ENCODE peak calls at places on chromosomes 11 and 22, in six cellular contexts. One of them, this sample, is unnamed. For H3K27me3 and H3K4me1, the result is how much of the 10 kb centered on the place peaks cover.

GRCh38 chr22:49914256-49914655 is 4.0 kb downstream of the ALG12 start:
- DNase-seq in upper lobe of right lung: no peak
- DNase-seq in Panc1: no peak
- DNase-seq in neuronal stem cell: no peak
- DNase-seq in small intestine: no peak
- DNase-seq in spleen: peak
- DNase-seq in this sample: peak

GRCh38 chr11:763073-763463 is 14.2 kb downstream of the GATD1 start:
- DNase-seq in upper lobe of right lung: no peak
- DNase-seq in Panc1: no peak
- DNase-seq in neuronal stem cell: no peak
- DNase-seq in small intestine: peak
- DNase-seq in spleen: no peak
- DNase-seq in this sample: no peak

GRCh38 chr11:14638561-14638960 is 5.0 kb upstream of the PDE3B start:
- DNase-seq in upper lobe of right lung: no peak
- DNase-seq in Panc1: no peak
- DNase-seq in neuronal stem cell: no peak
- DNase-seq in small intestine: no peak
- DNase-seq in spleen: no peak
- DNase-seq in this sample: no peak

GRCh38 chr11:134034496-134035381 is 34.1 kb upstream of the JAM3 start:
- DNase-seq in upper lobe of right lung: no peak
- DNase-seq in Panc1: no peak
- DNase-seq in neuronal stem cell: no peak
- DNase-seq in small intestine: no peak
- DNase-seq in spleen: peak
- DNase-seq in this sample: no peak

GRCh38 chr11:61049854-61050253 is 52.4 kb upstream of the CD5 start:
- DNase-seq in upper lobe of right lung: no peak
- DNase-seq in Panc1: no peak
- DNase-seq in neuronal stem cell: no peak
- DNase-seq in small intestine: no peak
- DNase-seq in spleen: peak
- DNase-seq in this sample: no peak

GRCh38 chr11:105609341-105609781 is 512 bp upstream of the GRIA4 start:
- DNase-seq in upper lobe of right lung: no peak
- DNase-seq in Panc1: no peak
- DNase-seq in neuronal stem cell: no peak
- DNase-seq in small intestine: peak
- DNase-seq in spleen: peak
- DNase-seq in this sample: no peak

GRCh38 chr11:2300936-2301630 is 635 bp downstream of the C11orf21 start:
- DNase-seq in upper lobe of right lung: peak
- DNase-seq in Panc1: no peak
- DNase-seq in neuronal stem cell: no peak
- DNase-seq in small intestine: no peak
- DNase-seq in spleen: peak
- DNase-seq in this sample: no peak

GRCh38 chr22:36755316-36755715 is 20.6 kb downstream of the IFT27 start:
- DNase-seq in upper lobe of right lung: peak
- DNase-seq in Panc1: no peak
- DNase-seq in neuronal stem cell: no peak
- DNase-seq in small intestine: no peak
- DNase-seq in spleen: peak
- DNase-seq in this sample: no peak

GRCh38 chr11:74278721-74279148 is 32.7 kb downstream of the P4HA3 start:
- DNase-seq in upper lobe of right lung: no peak
- DNase-seq in Panc1: peak
- DNase-seq in neuronal stem cell: no peak
- DNase-seq in small intestine: no peak
- DNase-seq in spleen: no peak
- DNase-seq in this sample: no peak

GRCh38 chr11:67006029-67006884 is 16.7 kb upstream of the SYT12 start:
- DNase-seq in upper lobe of right lung: no peak
- DNase-seq in Panc1: no peak
- DNase-seq in neuronal stem cell: no peak
- DNase-seq in small intestine: no peak
- DNase-seq in spleen: no peak
- DNase-seq in this sample: no peak

DNA sequence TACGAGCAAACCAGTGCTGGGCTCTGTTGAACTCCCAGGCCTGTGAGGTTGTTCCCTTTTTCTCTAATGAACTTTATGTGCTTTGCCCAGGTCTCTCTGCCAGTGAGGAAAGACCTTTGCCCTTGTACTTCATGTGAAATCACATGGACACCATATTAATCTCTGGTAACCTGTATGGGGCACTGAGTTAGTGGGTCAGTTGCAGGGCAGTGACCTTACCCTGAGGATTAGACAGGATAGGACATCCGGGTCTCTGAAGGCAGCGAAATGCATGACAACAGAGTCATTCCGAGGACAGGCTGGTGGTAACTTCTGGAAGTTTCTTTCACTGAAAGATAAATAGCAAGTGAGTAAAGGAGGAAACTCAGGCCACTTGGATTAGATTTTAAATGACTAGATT is 93.7 kb downstream of the ZBTB16 start:
- DNase-seq in upper lobe of right lung: no peak
- DNase-seq in Panc1: no peak
- DNase-seq in neuronal stem cell: no peak
- DNase-seq in small intestine: peak
- DNase-seq in spleen: no peak
- DNase-seq in this sample: no peak
- H3K27me3 ChIP-seq in upper lobe of right lung: under half
- H3K27me3 ChIP-seq in Panc1: under half
- H3K27me3 ChIP-seq in neuronal stem cell: under half
- H3K27me3 ChIP-seq in small intestine: under half
- H3K27me3 ChIP-seq in spleen: under half
- H3K27me3 ChIP-seq in this sample: under half

GRCh38 chr11:59102259-59102765 is 4.7 kb upstream of the FAM111B start:
- DNase-seq in upper lobe of right lung: peak
- DNase-seq in Panc1: peak
- DNase-seq in neuronal stem cell: peak
- DNase-seq in small intestine: peak
- DNase-seq in spleen: peak
- DNase-seq in this sample: no peak
- H3K4me3 ChIP-seq in upper lobe of right lung: peak
- H3K4me3 ChIP-seq in Panc1: peak
- H3K4me3 ChIP-seq in neuronal stem cell: peak
- H3K4me3 ChIP-seq in small intestine: no peak
- H3K4me3 ChIP-seq in spleen: peak
- H3K4me3 ChIP-seq in this sample: peak

DNA sequence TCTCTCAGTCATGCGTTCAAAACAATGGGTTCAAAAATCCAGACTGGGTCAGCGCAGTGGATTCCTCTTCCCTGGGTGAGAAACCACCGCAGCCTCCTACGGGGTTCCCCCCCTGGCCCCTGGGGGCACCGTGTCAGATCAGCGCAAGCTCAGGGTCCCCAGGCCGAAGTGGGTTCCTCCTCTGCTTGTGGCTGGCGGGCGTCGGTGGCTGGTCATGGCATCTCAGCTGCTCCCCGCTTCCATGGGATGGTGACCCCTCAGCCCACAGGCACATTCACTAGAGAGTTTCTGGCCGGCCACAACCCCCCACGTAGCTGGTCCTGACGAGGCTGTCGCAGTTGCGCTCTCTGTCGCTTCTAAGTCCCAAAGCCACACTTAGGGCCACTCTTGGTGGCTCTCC is 389.8 kb downstream of the TBC1D22A start:
- DNase-seq in upper lobe of right lung: no peak
- DNase-seq in Panc1: no peak
- DNase-seq in neuronal stem cell: no peak
- DNase-seq in small intestine: no peak
- DNase-seq in spleen: no peak
- DNase-seq in this sample: no peak
- H3K4me1 ChIP-seq in upper lobe of right lung: under half
- H3K4me1 ChIP-seq in Panc1: under half
- H3K4me1 ChIP-seq in neuronal stem cell: under half
- H3K4me1 ChIP-seq in small intestine: under half
- H3K4me1 ChIP-seq in spleen: under half
- H3K4me1 ChIP-seq in this sample: under half

DNA sequence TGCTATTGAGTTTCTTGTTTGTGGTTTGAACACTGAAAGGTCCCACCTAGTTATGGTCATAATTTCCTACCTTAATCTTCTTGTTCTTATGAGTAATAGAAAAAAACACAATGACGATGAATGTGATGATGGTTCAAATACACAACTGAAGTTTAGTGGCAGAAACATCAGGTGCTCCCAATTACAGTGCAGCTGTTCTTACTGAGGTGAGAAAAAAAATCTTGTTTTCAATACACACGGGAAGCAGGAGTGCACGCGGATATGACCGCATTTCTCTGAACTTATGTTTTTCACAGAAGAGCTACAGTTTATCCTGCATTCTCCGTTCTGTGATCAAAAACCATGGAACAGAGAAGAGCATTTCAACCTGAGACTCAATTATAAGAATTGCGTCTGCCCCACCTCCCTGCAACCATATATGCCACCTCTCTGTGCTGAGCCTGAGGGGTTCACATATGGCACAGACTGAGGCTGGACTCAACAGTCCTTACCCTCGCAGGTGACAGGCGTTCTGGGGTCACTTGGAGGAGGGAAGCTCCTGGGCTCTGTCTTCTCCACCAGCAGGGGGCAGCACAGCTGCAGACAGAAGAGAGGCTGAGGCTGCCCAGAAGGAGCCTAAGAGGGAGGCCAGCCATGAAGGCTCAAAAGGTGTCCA is 99.7 kb upstream of the IGLL5 start:
- DNase-seq in upper lobe of right lung: no peak
- DNase-seq in Panc1: peak
- DNase-seq in neuronal stem cell: peak
- DNase-seq in small intestine: peak
- DNase-seq in spleen: peak
- DNase-seq in this sample: no peak
- H3K27me3 ChIP-seq in upper lobe of right lung: under half
- H3K27me3 ChIP-seq in Panc1: under half
- H3K27me3 ChIP-seq in neuronal stem cell: under half
- H3K27me3 ChIP-seq in small intestine: under half
- H3K27me3 ChIP-seq in spleen: under half
- H3K27me3 ChIP-seq in this sample: under half